ENCODE peak calls at places on chromosomes 4 and X, in ten cellular contexts. Q, L, C, P, A, J, S, U, G and O are unnamed samples.

GRCh38 chrX:65745427-65745826 is 78.0 kb downstream of the MSN start:
- DNase-seq in A (no peak), U (no peak), J (no peak), C (no peak), Q (no peak), G (no peak), S (no peak), L (no peak), P (no peak), O (no peak)

GRCh38 chr4:82509029-82509428 is 52.8 kb downstream of the TMEM150C start:
- DNase-seq in U (no peak), L (no peak), J (no peak), G (peak), S (peak), Q (no peak), C (no peak), P (no peak), A (no peak), O (no peak)

GRCh38 chrX:54721424-54721823 is 76.6 kb downstream of the ITIH6 start:
- DNase-seq in U (no peak), Q (no peak), C (no peak), G (no peak), J (no peak), S (no peak), L (no peak), A (peak), P (peak), O (no peak)

GRCh38 chrX:5113128-5113527 is 1115.5 kb downstream of the NLGN4X start:
- DNase-seq in S (no peak), G (no peak), C (peak), U (no peak), J (no peak), Q (no peak), P (peak), A (peak), L (no peak), O (no peak)

GRCh38 chr4:95548738-95549245 is at the start of gene UNC5C:
- DNase-seq in S (peak), L (peak), J (no peak), G (no peak), C (no peak), A (peak), U (peak), P (no peak), Q (peak), O (peak)

GRCh38 chrX:128754130-128754529 is 701.9 kb upstream of the ACTRT1 start:
- DNase-seq in P (no peak), S (no peak), L (no peak), Q (no peak), A (no peak), U (no peak), C (no peak), J (no peak), G (no peak), O (no peak)

GRCh38 chr4:78310056-78310731 is 241.4 kb upstream of the ANXA3 start:
- DNase-seq in J (no peak), L (no peak), U (no peak), C (no peak), S (peak), P (no peak), G (no peak), Q (no peak), A (peak), O (no peak)

GRCh38 chr4:25310825-25311210 is 1.8 kb upstream of the ZCCHC4 start:
- DNase-seq in S (no peak), C (peak), Q (no peak), J (no peak), L (no peak), U (no peak), P (no peak), G (no peak), A (no peak), O (no peak)

GRCh38 chrX:63918611-63919010 is 133.6 kb upstream of the ARHGEF9 start:
- DNase-seq in A (peak), P (no peak), G (no peak), C (peak), U (no peak), S (peak), L (no peak), Q (no peak), J (no peak), O (no peak)

GRCh38 chr4:84733343-84734033 is 150.6 kb downstream of the CDS1 start:
- DNase-seq in U (no peak), P (no peak), L (no peak), G (no peak), C (no peak), S (no peak), Q (no peak), A (no peak), J (no peak), O (no peak)

GRCh38 chr4:82562553-82562854 is 716 bp upstream of the TMEM150C start:
- DNase-seq in S (no peak), G (no peak), Q (no peak), J (no peak), A (no peak), C (no peak), L (no peak), U (no peak), P (no peak), O (no peak)

GRCh38 chr4:5084911-5085475 is 33.7 kb downstream of the STK32B start:
- DNase-seq in S (no peak), L (no peak), P (no peak), G (no peak), C (no peak), U (no peak), Q (no peak), J (no peak), A (no peak), O (no peak)

GRCh38 chrX:112628288-112628687 is 51.5 kb downstream of the LHFPL1 start:
- DNase-seq in S (no peak), Q (no peak), P (no peak), A (no peak), U (no peak), C (no peak), G (no peak), L (no peak), J (no peak), O (no peak)

GRCh38 chrX:65601530-65602281 is 65.7 kb upstream of the MSN start:
- DNase-seq in P (peak), U (peak), S (peak), Q (peak), L (peak), J (peak), C (peak), G (peak), A (peak), O (peak)

GRCh38 chr4:99832313-99832712 is 15.7 kb downstream of the DAPP1 start:
- DNase-seq in J (no peak), Q (no peak), A (no peak), G (no peak), L (no peak), P (no peak), U (no peak), S (no peak), C (no peak), O (no peak)

GRCh38 chr4:57442834-57443291 is 332.7 kb upstream of the IGFBP7 start:
- DNase-seq in L (no peak), P (peak), U (no peak), S (no peak), C (peak), J (no peak), A (peak), G (peak), Q (no peak), O (no peak)

GRCh38 chr4:7094931-7095330 is 27.1 kb upstream of the GRPEL1 start:
- DNase-seq in U (peak), S (no peak), P (no peak), G (no peak), J (no peak), C (no peak), L (no peak), A (no peak), Q (no peak), O (no peak)

GRCh38 chr4:152997235-152997735 is 61.2 kb downstream of the FHDC1 start:
- DNase-seq in G (no peak), P (no peak), S (no peak), C (no peak), L (no peak), J (no peak), U (no peak), Q (no peak), A (no peak), O (no peak)

GRCh38 chrX:100090931-100091330 is 319.1 kb downstream of the PCDH19 start:
- DNase-seq in A (peak), S (peak), P (no peak), J (no peak), C (no peak), U (no peak), Q (no peak), G (no peak), L (no peak), O (no peak)

GRCh38 chr4:142396279-142396678 is 449.8 kb downstream of the INPP4B start:
- DNase-seq in S (peak), U (no peak), G (no peak), A (peak), P (peak), Q (no peak), L (no peak), J (no peak), C (no peak), O (no peak)

GRCh38 chr4:8830056-8830455 is 41.6 kb downstream of the HMX1 start:
- DNase-seq in C (no peak), U (no peak), J (no peak), S (no peak), Q (no peak), A (no peak), L (no peak), P (no peak), G (no peak), O (no peak)

GRCh38 chr4:40281913-40282312 is 53.2 kb upstream of the CHRNA9 start:
- DNase-seq in G (no peak), U (no peak), C (no peak), L (no peak), Q (no peak), A (no peak), S (no peak), J (no peak), P (no peak), O (no peak)

GRCh38 chr4:21512351-21512750 is 436.2 kb downstream of the KCNIP4 start:
- DNase-seq in G (no peak), Q (no peak), U (no peak), L (no peak), S (peak), A (peak), J (no peak), P (peak), C (peak), O (no peak)

DNA sequence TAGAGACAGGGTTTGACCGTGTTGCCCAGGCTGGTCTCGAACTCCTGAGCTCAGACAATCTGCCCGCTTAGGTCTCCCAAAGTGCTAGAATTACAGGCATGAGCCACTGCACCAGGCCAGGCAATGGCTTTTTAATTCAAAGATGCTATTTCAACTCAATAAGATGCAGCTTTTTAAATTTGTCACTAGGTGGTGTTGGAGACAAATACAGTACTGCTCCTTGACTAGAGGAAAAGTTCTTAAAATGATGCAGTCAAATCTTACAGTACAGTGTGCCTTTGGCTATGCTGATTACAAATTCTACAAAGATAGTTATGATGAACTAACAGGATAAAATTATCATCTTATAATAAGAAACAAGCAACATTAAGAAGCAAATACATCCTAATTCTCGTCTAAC is 441.1 kb downstream of the KCNIP4 start:
- DNase-seq in S (peak), J (no peak), P (peak), C (peak), L (no peak), G (no peak), Q (no peak), U (no peak), A (peak), O (no peak)
- TF ChIP-seq CTCF in S (peak), J (no peak), P (peak), C (peak), L (no peak), G (no peak), Q (no peak), U (no peak), A (peak), O (no peak)

GRCh38 chr4:70833701-70834100 is 6.0 kb downstream of the GRSF1 start:
- DNase-seq in U (no peak), A (no peak), Q (no peak), G (no peak), J (no peak), C (no peak), P (no peak), L (no peak), S (no peak), O (no peak)

GRCh38 chr4:70838972-70839536 is 636 bp downstream of the GRSF1 start:
- DNase-seq in J (peak), C (peak), L (peak), Q (peak), P (peak), A (peak), G (no peak), S (peak), U (peak), O (peak)

GRCh38 chr4:70838400-70838971 is 1.2 kb downstream of the GRSF1 start:
- DNase-seq in A (peak), J (no peak), G (no peak), L (no peak), U (no peak), S (no peak), Q (no peak), C (no peak), P (no peak), O (no peak)

GRCh38 chr4:70839537-70840093 is at the start of gene GRSF1:
- DNase-seq in J (peak), U (peak), A (peak), C (peak), G (peak), L (peak), Q (peak), P (peak), S (peak), O (peak)

DNA sequence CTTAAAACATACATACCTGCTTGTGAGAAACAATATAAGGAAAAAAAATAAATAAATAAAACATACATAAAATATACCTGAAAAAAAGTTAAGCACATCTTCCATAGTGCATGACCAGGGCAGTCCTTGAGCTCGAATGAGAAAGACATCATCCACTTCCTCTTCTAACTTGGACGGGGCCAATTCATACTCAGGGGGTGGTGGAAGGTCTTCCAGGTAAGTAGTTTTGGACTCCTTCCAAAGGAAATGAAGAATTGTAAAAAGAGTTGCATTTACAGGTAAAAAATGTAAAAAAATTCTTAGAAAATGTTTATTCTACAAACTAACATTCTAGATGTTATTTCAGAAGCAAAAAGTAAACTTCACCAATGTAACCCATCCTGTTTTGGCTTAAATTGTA is 3.6 kb downstream of the GRSF1 start:
- DNase-seq in S (no peak), P (no peak), J (no peak), G (no peak), L (no peak), Q (no peak), A (no peak), C (no peak), U (no peak), O (no peak)
- H3K4me3 ChIP-seq in S (no peak), P (peak), J (no peak), G (no peak), L (no peak), Q (no peak), A (no peak), C (peak), U (no peak), O (no peak)

DNA sequence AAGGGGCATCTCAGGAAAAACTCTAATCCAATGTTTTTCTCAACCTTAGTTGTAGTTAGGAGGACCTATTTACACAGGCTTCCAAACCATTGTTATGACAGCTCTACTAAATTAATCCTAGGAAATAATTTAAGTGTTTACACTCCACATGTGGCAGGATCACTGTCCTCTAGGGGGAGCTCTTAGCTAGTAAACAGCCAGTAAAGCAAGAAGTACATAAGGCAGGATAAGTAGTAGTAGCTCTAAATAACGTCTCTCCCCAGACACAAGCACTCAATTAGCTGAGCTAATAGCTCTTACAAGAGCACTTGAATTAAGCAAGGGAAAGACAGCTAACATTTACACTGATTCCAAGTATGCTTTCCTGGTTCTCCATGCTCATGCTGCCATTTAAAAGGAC is 37.3 kb downstream of the NUDT11 start:
- DNase-seq in U (no peak), Q (no peak), C (peak), S (peak), J (no peak), A (peak), L (no peak), P (peak), G (no peak), O (no peak)
- TF ChIP-seq CTCF in U (no peak), Q (peak), C (peak), S (peak), J (no peak), A (peak), L (peak), P (peak), G (peak), O (peak)

GRCh38 chrX:48919947-48920712 is 1.3 kb upstream of the PIM2 start:
- DNase-seq in P (no peak), L (no peak), Q (no peak), C (peak), J (no peak), U (no peak), G (no peak), S (no peak), A (no peak), O (no peak)

GRCh38 chrX:48919360-48919821 is 567 bp upstream of the PIM2 start:
- DNase-seq in S (no peak), J (no peak), A (no peak), P (no peak), C (no peak), U (no peak), G (no peak), Q (no peak), L (no peak), O (no peak)

GRCh38 chrX:48918303-48918643 is 551 bp downstream of the PIM2 start:
- DNase-seq in J (no peak), A (no peak), G (no peak), U (no peak), Q (no peak), S (no peak), L (no peak), C (peak), P (no peak), O (no peak)

GRCh38 chrX:48918644-48919340 is at the start of gene PIM2:
- DNase-seq in Q (peak), J (peak), S (peak), P (peak), G (peak), C (peak), U (peak), L (peak), A (peak), O (peak)

GRCh38 chrX:48920713-48921104 is 1.9 kb upstream of the PIM2 start:
- DNase-seq in G (no peak), L (no peak), C (no peak), Q (no peak), S (no peak), J (no peak), P (no peak), A (no peak), U (no peak), O (no peak)
- H3K4me3 ChIP-seq in G (no peak), L (no peak), C (peak), Q (no peak), S (no peak), J (peak), P (no peak), A (no peak), U (no peak), O (no peak)

GRCh38 chr4:182205293-182205692 is 37.9 kb upstream of the TENM3 start:
- DNase-seq in G (no peak), U (no peak), A (no peak), Q (no peak), L (no peak), J (no peak), S (no peak), C (no peak), P (no peak), O (no peak)
- TF ChIP-seq CTCF in G (no peak), U (no peak), A (no peak), Q (no peak), L (no peak), J (no peak), S (no peak), C (no peak), P (no peak), O (no peak)

GRCh38 chrX:110004210-110004609 is 1.3 kb downstream of the TMEM164 start:
- DNase-seq in P (peak), U (no peak), C (no peak), L (peak), A (peak), S (no peak), G (no peak), J (no peak), Q (peak), O (no peak)
- H3K4me3 ChIP-seq in P (peak), U (peak), C (no peak), L (no peak), A (peak), S (no peak), G (peak), J (no peak), Q (peak), O (no peak)

GRCh38 chrX:67998540-67998939 is 434.8 kb downstream of the OPHN1 start:
- DNase-seq in G (no peak), A (no peak), L (no peak), Q (no peak), P (no peak), U (no peak), J (no peak), S (no peak), C (no peak), O (no peak)
- TF ChIP-seq CTCF in G (no peak), A (no peak), L (no peak), Q (no peak), P (no peak), U (no peak), J (no peak), S (no peak), C (no peak), O (no peak)

GRCh38 chrX:22634081-22634480 is 361.4 kb downstream of the CBLL2 start:
- DNase-seq in J (no peak), P (no peak), Q (no peak), S (peak), G (no peak), L (no peak), A (no peak), U (no peak), C (no peak), O (no peak)

GRCh38 chrX:22629105-22629725 is 356.5 kb downstream of the CBLL2 start:
- DNase-seq in U (no peak), A (peak), P (peak), S (peak), C (no peak), G (no peak), J (no peak), Q (no peak), L (no peak), O (no peak)

DNA sequence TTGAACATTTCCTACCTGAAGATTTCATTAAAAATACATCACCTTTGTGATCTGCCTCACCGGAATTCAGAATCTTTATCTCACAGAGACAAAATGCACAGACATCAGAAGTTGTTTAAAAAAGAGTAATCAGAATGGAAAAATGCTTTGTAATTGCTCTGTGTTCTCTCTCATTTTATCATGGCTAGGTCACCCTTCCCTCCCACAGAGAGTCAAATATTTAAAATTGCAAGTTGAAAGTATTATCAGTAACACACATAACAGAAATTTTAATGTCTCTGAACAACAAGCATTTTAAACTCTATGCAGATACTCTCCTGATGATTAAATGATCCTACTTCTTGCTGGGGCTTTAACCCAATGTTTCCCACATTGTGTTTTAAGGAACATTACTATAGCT is 362.0 kb downstream of the CBLL2 start:
- DNase-seq in L (no peak), U (no peak), S (no peak), P (no peak), G (no peak), J (no peak), C (no peak), Q (no peak), A (no peak), O (no peak)
- H3K4me3 ChIP-seq in L (no peak), U (no peak), S (no peak), P (no peak), G (no peak), J (no peak), C (no peak), Q (no peak), A (no peak), O (no peak)

GRCh38 chrX:123199338-123199737 is 15.3 kb downstream of the GRIA3 start:
- DNase-seq in C (no peak), G (no peak), P (no peak), J (no peak), S (no peak), Q (no peak), A (no peak), L (no peak), U (no peak), O (no peak)

GRCh38 chrX:123201720-123202119 is 17.6 kb downstream of the GRIA3 start:
- DNase-seq in C (no peak), U (no peak), G (no peak), J (no peak), A (no peak), P (peak), S (no peak), Q (no peak), L (no peak), O (no peak)

GRCh38 chrX:123206222-123206621 is 22.1 kb downstream of the GRIA3 start:
- DNase-seq in G (no peak), C (no peak), L (no peak), P (no peak), U (no peak), Q (no peak), J (no peak), A (no peak), S (no peak), O (no peak)

GRCh38 chrX:123202523-123202922 is 18.4 kb downstream of the GRIA3 start:
- DNase-seq in P (no peak), A (no peak), L (no peak), C (no peak), S (no peak), G (no peak), J (no peak), U (no peak), Q (no peak), O (no peak)

GRCh38 chrX:123203772-123204171 is 19.7 kb downstream of the GRIA3 start:
- DNase-seq in J (no peak), Q (no peak), A (no peak), P (no peak), S (no peak), L (no peak), C (no peak), G (no peak), U (no peak), O (no peak)
- TF ChIP-seq CTCF in J (no peak), Q (no peak), A (no peak), P (peak), S (no peak), L (no peak), C (peak), G (no peak), U (no peak), O (peak)